ENCODE peak calls at places on chromosome 21, in four cellular contexts. S is H1, O is SK-N-SH, T is GM12878. H is an unnamed sample. For H3K9me3, the result is how much of the 10 kb centered on the place peaks cover.

GRCh38 chr21:18522181-18522771 is 118.7 kb upstream of the TMPRSS15 start:
- DNase-seq in T (no peak), S (no peak), O (no peak), H (no peak)

GRCh38 chr21:41582866-41583265 is 74.9 kb upstream of the TMPRSS2 start:
- DNase-seq in O (no peak), S (peak), T (no peak), H (no peak)

GRCh38 chr21:45532826-45533730 is 9.2 kb downstream of the SLC19A1 start:
- DNase-seq in S (peak), T (no peak), O (no peak), H (no peak)

GRCh38 chr21:36806103-36806502 is 107.2 kb downstream of the SIM2 start:
- DNase-seq in O (no peak), S (no peak), T (no peak), H (no peak)

GRCh38 chr21:36976228-36976627 is 9.8 kb upstream of the HLCS start:
- DNase-seq in S (no peak), O (no peak), T (no peak), H (no peak)

GRCh38 chr21:25039461-25040380 is 567.6 kb downstream of the MRPL39 start:
- DNase-seq in S (no peak), O (no peak), T (peak), H (no peak)

GRCh38 chr21:29194847-29195246 is 64.4 kb downstream of the MAP3K7CL start:
- DNase-seq in O (no peak), T (no peak), S (no peak), H (no peak)

GRCh38 chr21:36647279-36648093 is 51.4 kb upstream of the SIM2 start:
- DNase-seq in T (no peak), S (no peak), O (no peak), H (no peak)

GRCh38 chr21:33036430-33037162 is 10.9 kb downstream of the OLIG2 start:
- DNase-seq in O (no peak), T (no peak), S (peak), H (no peak)

GRCh38 chr21:33080376-33080775 is 10.4 kb downstream of the OLIG1 start:
- DNase-seq in T (no peak), O (no peak), S (no peak), H (no peak)

GRCh38 chr21:35390013-35390776 is 341.1 kb upstream of the RUNX1 start:
- DNase-seq in O (peak), T (no peak), S (no peak), H (no peak)

GRCh38 chr21:35491920-35492678 is 443.0 kb upstream of the RUNX1 start:
- DNase-seq in S (no peak), T (no peak), O (no peak), H (no peak)

GRCh38 chr21:46215436-46216131 is 13.0 kb downstream of the LSS start:
- DNase-seq in S (no peak), T (no peak), O (no peak), H (no peak)

GRCh38 chr21:44618909-44619308 is 7.0 kb downstream of the KRTAP10-8 start:
- DNase-seq in S (no peak), O (no peak), T (no peak), H (no peak)

GRCh38 chr21:37208741-37209225 is 58.4 kb downstream of the VPS26C start:
- DNase-seq in S (no peak), T (no peak), O (no peak), H (no peak)

GRCh38 chr21:42858185-42858847 is 21.0 kb downstream of the WDR4 start:
- DNase-seq in T (no peak), O (no peak), S (no peak), H (no peak)

GRCh38 chr21:39885119-39885848 is 18.0 kb downstream of the PCP4 start:
- DNase-seq in T (no peak), O (peak), S (no peak), H (no peak)

GRCh38 chr21:37614351-37614875 is 247.8 kb downstream of the DYRK1A start:
- DNase-seq in O (no peak), T (no peak), S (no peak), H (no peak)

GRCh38 chr21:44930543-44930981 is 9.3 kb upstream of the SLX9 start:
- DNase-seq in S (no peak), T (no peak), O (no peak), H (no peak)

GRCh38 chr21:33025471-33026298 is at the start of gene OLIG2:
- DNase-seq in O (peak), S (peak), T (no peak), H (peak)

GRCh38 chr21:29332461-29333354 is 34.0 kb downstream of the BACH1 start:
- DNase-seq in O (no peak), S (no peak), T (no peak), H (no peak)

GRCh38 chr21:29867796-29868195 is 72.0 kb downstream of the GRIK1 start:
- DNase-seq in O (no peak), S (no peak), T (no peak), H (no peak)

GRCh38 chr21:41815652-41816582 is 49.1 kb upstream of the RIPK4 start:
- DNase-seq in T (no peak), O (no peak), S (no peak), H (no peak)

GRCh38 chr21:25412090-25412489 is 195.2 kb downstream of the MRPL39 start:
- DNase-seq in S (no peak), O (no peak), T (no peak), H (no peak)

GRCh38 chr21:23853796-23854379 is 1753.4 kb downstream of the MRPL39 start:
- DNase-seq in S (no peak), O (peak), T (no peak), H (peak)

GRCh38 chr21:45622416-45623097 is 21.0 kb upstream of the PCBP3 start:
- DNase-seq in S (no peak), T (no peak), O (no peak), H (no peak)

GRCh38 chr21:23016617-23017016 is 2018.4 kb downstream of the NCAM2 start:
- DNase-seq in O (peak), T (no peak), S (no peak), H (no peak)

GRCh38 chr21:19648376-19648775 is 1244.8 kb upstream of the TMPRSS15 start:
- DNase-seq in O (no peak), T (no peak), S (no peak), H (no peak)

GRCh38 chr21:29326914-29327554 is 28.3 kb downstream of the BACH1 start:
- DNase-seq in T (no peak), S (no peak), O (no peak), H (no peak)

GRCh38 chr21:45819478-45820170 is 161.9 kb upstream of the COL6A1 start:
- DNase-seq in O (peak), S (no peak), T (no peak), H (no peak)

GRCh38 chr21:24280591-24280990 is 1326.7 kb downstream of the MRPL39 start:
- DNase-seq in O (no peak), T (no peak), S (no peak), H (no peak)

GRCh38 chr21:26469789-26470188 is 103.3 kb downstream of the CYYR1 start:
- DNase-seq in S (no peak), O (no peak), T (no peak), H (no peak)

GRCh38 chr21:26470361-26471115 is 102.5 kb downstream of the CYYR1 start:
- DNase-seq in O (no peak), S (no peak), T (no peak), H (no peak)

GRCh38 chr21:26471116-26471505 is 102.0 kb downstream of the CYYR1 start:
- DNase-seq in O (no peak), T (no peak), S (no peak), H (no peak)

DNA sequence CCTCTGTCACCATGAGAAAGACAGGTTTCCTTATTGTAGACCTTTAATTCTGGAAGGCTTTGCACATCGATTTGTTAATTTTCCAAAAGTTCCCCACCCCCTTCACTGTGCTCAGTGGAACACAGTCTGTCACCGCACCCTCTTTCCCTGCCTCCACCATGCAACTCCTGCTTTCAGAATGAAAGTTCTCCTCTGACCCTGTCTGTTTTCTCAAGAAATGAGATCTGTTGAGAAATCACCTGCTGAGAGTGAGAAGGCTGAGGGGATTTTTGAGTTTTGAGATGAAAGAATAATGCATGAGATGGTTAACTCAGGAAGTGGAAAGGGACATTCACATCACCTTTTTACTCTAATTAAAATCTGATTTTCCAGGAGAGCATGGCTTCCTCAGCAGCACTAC is 99.6 kb downstream of the CYYR1 start:
- DNase-seq in S (no peak), O (no peak), T (no peak), H (no peak)
- H3K9me3 ChIP-seq in S (under half), O (under half), T (under half), H (under half)

DNA sequence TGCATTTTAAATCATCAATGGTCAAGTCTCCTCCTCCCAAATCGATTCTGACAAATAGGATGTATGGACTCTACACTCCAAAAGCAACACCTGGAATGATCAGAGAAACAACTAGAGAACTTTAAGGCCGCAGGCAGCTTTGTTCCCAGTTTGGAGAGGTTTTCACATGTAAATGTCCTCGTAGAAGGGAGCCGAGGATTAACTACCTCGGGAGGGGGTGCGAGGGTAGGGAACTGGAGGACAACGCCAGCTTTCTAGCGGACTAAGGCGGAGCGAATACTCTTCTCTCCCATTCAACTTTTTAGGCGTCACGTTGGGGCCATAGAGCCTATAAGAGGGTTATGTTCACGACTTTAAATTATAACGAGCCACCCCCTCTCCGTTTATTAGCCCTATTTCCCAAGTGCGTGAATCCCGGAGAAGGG is 1.2 kb downstream of the SCAF4 start:
- DNase-seq in T (no peak), S (peak), O (no peak), H (no peak)
- TF ChIP-seq NRF1 in T (no peak), S (no peak), O (no peak), H (no peak)

GRCh38 chr21:21246007-21246406 is 247.8 kb downstream of the NCAM2 start:
- DNase-seq in S (no peak), T (no peak), O (no peak), H (no peak)
- H3K9me3 ChIP-seq in S (under half), T (under half), O (under half), H (under half)

DNA sequence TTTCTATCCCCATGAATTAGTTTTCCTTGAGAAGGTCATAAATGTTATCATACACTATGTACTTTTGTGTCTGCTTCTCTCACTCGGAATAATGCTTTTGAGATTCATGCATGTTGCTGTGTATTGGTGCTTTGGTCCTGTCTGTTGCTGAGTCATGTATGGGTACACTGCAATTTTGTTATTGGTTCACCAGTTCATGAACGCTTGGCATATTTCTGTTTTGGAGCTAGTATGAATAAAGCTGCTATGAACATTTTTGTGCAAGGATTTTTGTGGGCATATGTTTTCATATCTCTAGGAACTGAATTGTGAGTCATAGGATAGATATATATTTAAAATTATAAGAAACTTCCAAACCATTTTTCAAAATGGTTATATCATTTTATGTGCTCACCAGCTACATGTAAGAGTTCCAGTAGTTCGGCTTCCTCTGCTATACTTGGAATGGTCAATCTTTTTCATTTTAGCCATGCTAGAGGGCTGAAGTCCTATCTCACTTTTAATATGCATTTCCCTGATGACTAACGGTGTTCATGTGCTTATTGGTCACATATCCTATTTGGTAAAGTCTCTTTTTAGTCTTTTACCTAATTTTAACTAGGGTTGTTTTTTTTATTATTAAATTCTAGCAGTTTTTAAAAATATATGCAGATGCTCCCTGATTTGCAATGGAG is 38.2 kb downstream of the ETS2 start:
- DNase-seq in T (no peak), O (no peak), S (no peak), H (no peak)
- TF ChIP-seq NRF1 in T (no peak), O (no peak), S (no peak), H (no peak)

DNA sequence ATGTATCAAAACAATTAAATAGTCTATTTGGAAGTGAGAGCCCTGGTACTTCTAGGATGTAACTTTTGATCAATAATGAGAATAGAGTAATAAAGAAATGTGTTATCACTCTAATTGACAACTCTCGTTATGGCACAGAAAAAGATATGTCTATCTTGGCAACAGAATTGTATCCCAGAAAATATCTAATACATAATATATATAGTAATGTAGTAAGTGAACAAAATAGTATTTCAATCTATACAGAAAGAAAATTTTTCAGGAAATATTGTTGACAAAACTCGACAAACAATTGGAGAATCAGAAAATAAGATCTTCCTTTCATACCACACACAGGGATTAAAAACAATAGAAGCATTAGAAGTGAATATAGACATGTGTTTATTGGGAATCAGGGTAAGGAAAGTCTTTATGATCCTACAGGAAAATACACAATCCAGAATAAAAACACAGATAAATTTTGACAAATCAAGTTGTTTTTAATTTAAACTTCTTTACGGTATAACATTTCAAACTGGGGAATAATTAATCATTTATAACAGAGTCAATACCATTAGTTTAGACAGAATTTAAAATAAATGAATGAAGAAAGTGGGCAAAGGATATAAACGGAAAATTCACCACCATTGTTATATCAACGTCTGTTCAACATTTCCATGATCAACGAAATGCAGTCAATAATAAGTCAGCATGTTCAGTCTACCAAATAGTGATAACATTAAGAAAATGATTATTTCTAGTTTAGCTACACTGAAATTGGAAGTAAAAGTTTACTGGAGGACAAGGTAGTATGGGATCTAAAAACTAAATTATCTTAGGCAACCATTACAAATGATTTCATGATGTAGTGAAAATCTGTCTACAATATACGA is 1526.5 kb upstream of the TPTE start:
- DNase-seq in T (no peak), S (no peak), O (no peak), H (peak)
- H3K9me3 ChIP-seq in T (under half), S (half or more), O (under half), H (under half)

DNA sequence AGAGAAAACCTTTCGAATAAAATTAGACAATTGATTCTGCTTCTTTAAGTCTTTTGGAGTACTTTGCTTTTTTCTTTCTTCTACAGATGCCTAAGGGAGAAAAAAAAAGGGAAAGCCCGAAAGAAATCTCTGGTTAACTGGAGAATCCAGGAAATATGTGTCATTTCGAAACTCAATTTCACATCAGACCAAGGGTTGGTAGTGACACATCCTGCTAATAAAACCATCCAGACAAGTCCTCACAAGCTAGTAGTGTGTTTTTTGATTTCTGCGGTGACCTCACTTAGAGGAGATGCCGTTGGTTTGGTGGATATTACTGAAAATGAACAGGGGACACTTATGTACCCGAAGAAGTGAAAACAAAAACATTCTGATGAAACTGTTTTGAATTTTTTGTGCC is 726.5 kb upstream of the ADAMTS5 start:
- DNase-seq in S (no peak), T (no peak), O (no peak), H (no peak)
- TF ChIP-seq NRF1 in S (no peak), T (no peak), O (no peak), H (no peak)